ENCODE peak calls at places on chromosomes 16 and 17, in four cellular contexts. G, S, D and A are unnamed samples. For H3K4me1, the result is how much of the 10 kb centered on the place peaks cover.

GRCh38 chr17:40281663-40282062 is 6.0 kb upstream of the CDC6 start:
- DNase-seq in D (no peak), G (no peak), S (no peak), A (peak)

GRCh38 chr16:13322357-13322756 is 421.0 kb downstream of the SHISA9 start:
- DNase-seq in S (no peak), D (no peak), G (no peak), A (peak)

GRCh38 chr17:28598389-28598788 is 436 bp downstream of the SPAG5 start:
- DNase-seq in G (no peak), S (no peak), D (no peak), A (no peak)

GRCh38 chr17:61415374-61416210 is 15.9 kb downstream of the TBX2 start:
- DNase-seq in S (no peak), D (peak), G (no peak), A (no peak)

GRCh38 chr16:4245400-4245799 is 3.5 kb upstream of the SRL start:
- DNase-seq in G (no peak), S (no peak), D (no peak), A (no peak)

GRCh38 chr16:56547120-56547948 is 17.5 kb upstream of the MT4 start:
- DNase-seq in D (peak), S (no peak), G (no peak), A (peak)

GRCh38 chr17:77322534-77323412 is 182.0 kb downstream of the SEC14L1 start:
- DNase-seq in D (no peak), G (no peak), S (peak), A (peak)

GRCh38 chr16:35147556-35148504 is 1688.4 kb downstream of the TP53TG3F start:
- DNase-seq in G (no peak), S (no peak), D (no peak), A (no peak)

GRCh38 chr17:17938388-17939107 is 33.7 kb downstream of the TOM1L2 start:
- DNase-seq in S (no peak), D (no peak), G (no peak), A (no peak)

GRCh38 chr16:46789499-46790414 is 41.2 kb downstream of the C16orf87 start:
- DNase-seq in D (peak), S (peak), G (peak), A (no peak)
- TF ChIP-seq SUZ12 in D (no peak), S (no peak), G (no peak), A (no peak)

GRCh38 chr16:19213885-19214284 is 45.8 kb downstream of the SYT17 start:
- DNase-seq in S (peak), G (no peak), D (no peak), A (no peak)

GRCh38 chr16:19210175-19210924 is 42.3 kb downstream of the SYT17 start:
- DNase-seq in D (no peak), S (no peak), G (peak), A (no peak)

GRCh38 chr16:19215705-19216104 is 47.7 kb downstream of the SYT17 start:
- DNase-seq in D (no peak), G (no peak), S (no peak), A (no peak)

GRCh38 chr16:19212059-19212458 is 44.0 kb downstream of the SYT17 start:
- DNase-seq in D (no peak), S (no peak), G (no peak), A (no peak)

GRCh38 chr16:19210968-19211367 is 42.9 kb downstream of the SYT17 start:
- DNase-seq in D (no peak), S (no peak), G (peak), A (no peak)
- H3K4me1 ChIP-seq in D (under half), S (under half), G (under half), A (under half)

GRCh38 chr17:70168979-70169706 is at the start of gene KCNJ2:
- DNase-seq in G (no peak), D (peak), S (peak), A (peak)
- TF ChIP-seq SUZ12 in G (no peak), D (peak), S (no peak), A (no peak)

GRCh38 chr17:79023886-79024771 is at the start of gene C1QTNF1:
- DNase-seq in G (no peak), S (no peak), D (peak), A (no peak)
- H3K4me1 ChIP-seq in G (under half), S (half or more), D (under half), A (under half)

DNA sequence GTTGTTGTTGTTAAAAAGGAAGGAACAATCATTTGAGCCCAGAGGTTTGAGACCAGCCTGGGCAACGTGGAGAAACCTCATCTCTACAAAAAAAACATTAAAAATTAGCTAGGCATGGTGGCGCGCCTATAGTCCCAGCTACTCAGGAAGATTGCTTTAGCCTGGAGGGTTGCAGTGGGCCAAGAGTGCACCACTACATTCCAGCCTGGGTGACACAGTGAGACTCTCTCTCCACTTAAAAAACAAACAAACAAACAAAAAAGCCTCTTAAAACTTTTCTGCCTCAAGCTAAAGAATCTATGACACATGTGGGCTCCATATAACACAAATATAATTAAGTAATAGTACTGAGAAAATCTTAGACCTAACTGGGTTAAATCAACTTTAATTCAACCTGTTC is 12.5 kb downstream of the MBTPS1 start:
- DNase-seq in S (no peak), D (no peak), G (no peak), A (no peak)
- TF ChIP-seq SUZ12 in S (no peak), D (no peak), G (no peak), A (no peak)

DNA sequence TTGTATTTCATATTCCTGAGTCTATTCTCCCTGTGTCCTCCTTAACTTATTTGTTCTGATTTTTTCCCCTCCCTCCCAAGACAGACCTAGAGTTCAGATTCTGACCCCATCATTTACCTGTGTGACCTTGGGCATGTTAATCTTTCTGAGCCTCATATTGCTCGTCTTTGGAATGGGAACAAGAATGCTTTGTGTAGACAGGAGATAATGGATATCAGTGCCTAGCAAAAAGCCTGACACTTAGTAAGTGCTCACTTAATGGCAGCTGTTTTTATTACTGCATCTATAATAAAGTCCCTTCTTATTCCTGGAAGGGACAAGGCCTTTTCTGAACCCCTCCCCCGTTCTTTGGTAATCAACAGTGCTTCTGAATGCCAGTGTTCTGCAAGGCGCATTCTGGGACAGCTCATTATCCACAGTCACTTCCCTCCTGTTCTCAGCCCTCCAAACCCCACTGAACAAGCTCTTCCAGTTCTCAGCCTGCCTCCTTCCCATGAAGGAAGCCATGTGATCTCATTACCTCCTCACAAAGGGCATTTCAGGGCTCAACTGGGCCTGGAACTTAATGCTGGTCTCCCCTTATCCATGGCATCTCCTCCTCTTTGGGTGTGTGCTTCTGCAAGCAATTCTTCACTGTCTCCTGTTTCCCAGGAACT is 25.1 kb upstream of the SUPT4H1 start:
- DNase-seq in G (no peak), S (no peak), D (peak), A (no peak)
- H3K4me1 ChIP-seq in G (under half), S (half or more), D (under half), A (under half)